ENCODE peak calls at places on chromosome 13, in ten cellular contexts. W, X, F, Z, C, J, I, Q, S and T are unnamed samples.

GRCh38 chr13:86082116-86082515 is 282.9 kb upstream of the SLITRK6 start:
- DNase-seq in W (no peak), X (no peak), F (no peak), Z (no peak), C (no peak), J (no peak), I (no peak), Q (peak; percentile 0), S (no peak), T (no peak)

GRCh38 chr13:105395041-105395440 is 1140.4 kb downstream of the EFNB2 start:
- DNase-seq in W (no peak), X (no peak), F (no peak), Z (no peak), C (no peak), J (no peak), I (no peak), Q (peak; percentile 54), S (no peak), T (no peak)

GRCh38 chr13:57409656-57410055 is 221.9 kb upstream of the PCDH17 start:
- DNase-seq in W (no peak), X (no peak), F (no peak), Z (no peak), C (no peak), J (no peak), I (no peak), Q (no peak), S (no peak), T (no peak)

GRCh38 chr13:113653264-113654174 is 4.5 kb downstream of the ATP4B start:
- DNase-seq in W (no peak), X (no peak), F (peak; percentile 64), Z (no peak), C (peak; percentile 52), J (peak; percentile 6), I (peak; percentile 43), Q (no peak), S (no peak), T (no peak)

GRCh38 chr13:98749501-98749900 is 3.0 kb downstream of the SLC15A1 start:
- DNase-seq in W (no peak), X (no peak), F (no peak), Z (no peak), C (no peak), J (no peak), I (no peak), Q (peak; percentile 85), S (no peak), T (peak; percentile 82)

GRCh38 chr13:33140161-33140560 is 123.9 kb downstream of the KL start:
- DNase-seq in W (no peak), X (no peak), F (no peak), Z (no peak), C (no peak), J (no peak), I (no peak), Q (no peak), S (no peak), T (no peak)

GRCh38 chr13:31955745-31956144 is 75.8 kb upstream of the FRY start:
- DNase-seq in W (no peak), X (no peak), F (no peak), Z (no peak), C (no peak), J (no peak), I (no peak), Q (no peak), S (no peak), T (no peak)

GRCh38 chr13:22002893-22003292 is 332.0 kb downstream of the FGF9 start:
- DNase-seq in W (no peak), X (no peak), F (no peak), Z (no peak), C (no peak), J (no peak), I (no peak), Q (no peak), S (no peak), T (no peak)

GRCh38 chr13:42041684-42042035 is 6.8 kb upstream of the DGKH start:
- DNase-seq in W (no peak), X (peak; percentile 56), F (peak; percentile 63), Z (no peak), C (no peak), J (peak; percentile 60), I (peak; percentile 86), Q (peak; percentile 59), S (no peak), T (peak; percentile 73)

GRCh38 chr13:96782186-96782585 is 212.1 kb downstream of the OXGR1 start:
- DNase-seq in W (no peak), X (no peak), F (no peak), Z (no peak), C (no peak), J (no peak), I (no peak), Q (no peak), S (no peak), T (peak; percentile 27)

GRCh38 chr13:37288057-37288720 is 182.7 kb upstream of the CSNK1A1L start:
- DNase-seq in W (no peak), X (no peak), F (no peak), Z (no peak), C (no peak), J (no peak), I (no peak), Q (no peak), S (no peak), T (no peak)

GRCh38 chr13:79382545-79383275 is 23.3 kb downstream of the RBM26 start:
- DNase-seq in W (no peak), X (no peak), F (no peak), Z (no peak), C (no peak), J (no peak), I (no peak), Q (no peak), S (no peak), T (no peak)

GRCh38 chr13:40433577-40433976 is 232.9 kb downstream of the FOXO1 start:
- DNase-seq in W (no peak), X (no peak), F (no peak), Z (no peak), C (peak; percentile 90), J (no peak), I (no peak), Q (no peak), S (no peak), T (no peak)

GRCh38 chr13:46361535-46361934 is 25.5 kb downstream of the RUBCNL start:
- DNase-seq in W (no peak), X (no peak), F (no peak), Z (no peak), C (no peak), J (no peak), I (no peak), Q (no peak), S (no peak), T (no peak)

DNA sequence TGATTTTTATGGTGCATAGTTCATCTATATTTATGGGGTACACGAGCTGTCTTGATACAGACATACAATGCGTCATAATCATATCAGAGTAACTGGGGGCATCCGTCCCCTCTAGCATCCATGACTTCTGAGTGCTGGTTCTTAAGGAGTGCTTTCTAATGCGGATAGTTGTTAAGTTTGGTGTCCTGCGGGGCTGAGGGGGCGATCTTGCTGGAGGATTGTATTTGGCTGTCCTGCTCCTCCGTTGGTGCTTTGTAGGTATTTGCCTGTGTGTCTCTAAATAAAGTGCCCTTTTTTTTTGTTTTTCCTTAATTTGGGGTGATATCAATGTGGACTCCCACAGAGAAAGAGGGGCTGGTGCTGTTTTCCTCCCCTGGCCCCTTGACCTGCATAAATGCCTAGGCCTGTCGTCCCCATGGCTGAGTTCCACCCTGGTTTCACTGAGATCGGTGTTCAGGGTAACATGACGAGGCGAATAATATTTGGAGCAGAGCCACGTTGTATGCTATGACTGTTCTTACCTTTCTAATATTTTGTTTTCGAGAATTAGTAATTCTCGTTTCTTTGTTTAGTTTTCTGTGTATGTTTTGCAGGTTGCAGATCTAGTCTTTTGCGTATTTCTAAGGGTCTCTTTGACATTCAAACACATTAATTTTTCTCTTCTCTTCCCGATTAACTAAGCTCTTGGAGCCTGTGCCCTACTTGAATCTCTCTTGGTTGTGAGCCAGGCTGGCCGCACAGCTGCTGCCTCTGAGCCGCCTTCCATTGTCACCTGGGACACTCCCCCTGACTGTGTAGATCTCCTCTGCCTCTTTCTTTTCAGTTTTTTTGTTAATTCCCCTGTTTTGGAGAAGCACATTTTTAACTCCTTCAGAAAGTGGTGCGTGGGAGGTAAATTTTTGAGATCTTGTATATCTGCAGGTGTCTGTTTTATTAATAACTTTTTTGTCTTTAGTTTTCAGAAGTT is 100.3 kb downstream of the ARHGEF7 start:
- DNase-seq in W (no peak), X (no peak), F (no peak), Z (no peak), C (no peak), J (no peak), I (no peak), Q (no peak), S (no peak), T (no peak)
- H3K36me3 ChIP-seq in W (no peaks in the 10 kb centered on the region), X (no peaks in the 10 kb centered on the region), F (peaks cover 55% of the 10 kb centered on the region), Z (no peaks in the 10 kb centered on the region), C (no peaks in the 10 kb centered on the region), J (peaks cover 5% of the 10 kb centered on the region), I (no peaks in the 10 kb centered on the region), Q (peaks cover 2% of the 10 kb centered on the region), S (no peaks in the 10 kb centered on the region), T (peaks cover 3% of the 10 kb centered on the region)

DNA sequence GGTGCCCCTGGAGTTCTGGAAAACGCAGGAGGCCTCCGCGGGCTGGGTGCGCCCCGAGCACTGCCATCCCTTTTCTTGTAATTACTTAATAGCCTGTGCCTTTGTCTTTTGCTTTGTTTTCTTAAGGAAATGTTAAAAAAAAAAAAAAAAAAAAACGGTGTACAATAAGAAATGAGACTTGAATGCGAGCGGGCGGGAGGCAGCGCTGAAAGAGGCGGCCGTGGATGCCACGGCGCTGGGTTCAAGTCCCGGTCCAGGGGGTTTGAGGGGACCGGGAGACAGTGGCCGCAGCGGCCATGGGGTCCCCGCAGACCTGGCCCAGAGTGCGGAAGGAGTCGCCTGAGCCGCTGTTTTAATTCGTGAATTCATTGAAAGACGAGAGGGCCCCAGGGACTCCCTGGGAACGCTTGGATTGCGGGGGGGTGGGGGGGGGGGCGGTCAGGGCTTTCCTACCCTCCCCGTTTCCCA is 349.1 kb upstream of the ARGLU1 start:
- DNase-seq in W (no peak), X (peak; percentile 24), F (no peak), Z (no peak), C (no peak), J (peak; percentile 52), I (no peak), Q (no peak), S (no peak), T (no peak)
- H3K4me3 ChIP-seq in W (no peak overlapping the region), X (peak overlapping the region; percentile 70), F (no peak overlapping the region), Z (peak overlapping the region; percentile 82), C (peak overlapping the region; percentile 47), J (peak overlapping the region; percentile 61), I (peak overlapping the region; percentile 45), Q (no peak overlapping the region), S (no peak overlapping the region), T (no peak overlapping the region)

GRCh38 chr13:100102042-100102441 is 13.1 kb downstream of the PCCA start:
- DNase-seq in W (no peak), X (no peak), F (peak; percentile 55), Z (no peak), C (no peak), J (no peak), I (no peak), Q (peak; percentile 22), S (no peak), T (no peak)
- H3K9me3 ChIP-seq in W (no peaks in the 10 kb centered on the region), X (no peaks in the 10 kb centered on the region), F (no peaks in the 10 kb centered on the region), Z (no peaks in the 10 kb centered on the region), C (no peaks in the 10 kb centered on the region), J (no peaks in the 10 kb centered on the region), I (no peaks in the 10 kb centered on the region), Q (no peaks in the 10 kb centered on the region), S (no peaks in the 10 kb centered on the region), T (no peaks in the 10 kb centered on the region)

DNA sequence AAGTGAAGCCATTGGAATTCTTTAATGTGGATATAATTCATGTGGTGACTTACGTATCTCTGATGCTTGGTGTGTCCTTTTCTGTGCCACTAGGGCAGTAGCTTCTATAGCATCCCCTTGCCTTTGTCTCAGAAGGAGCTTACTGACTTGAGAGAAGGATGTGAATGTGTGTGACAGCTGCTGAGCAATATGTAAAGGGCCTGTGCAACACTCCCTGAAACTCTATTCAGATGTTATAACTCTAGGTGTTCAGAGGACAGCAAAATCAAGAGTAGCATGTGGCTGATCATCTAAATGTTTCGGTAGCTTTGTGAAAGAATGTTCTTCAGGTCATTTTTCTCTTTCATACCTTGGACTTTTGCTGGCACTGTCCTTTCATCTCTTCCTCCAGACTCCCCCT is 189.5 kb downstream of the LMO7 start:
- DNase-seq in W (no peak), X (no peak), F (no peak), Z (no peak), C (no peak), J (no peak), I (no peak), Q (no peak), S (no peak), T (no peak)
- H3K36me3 ChIP-seq in W (peaks cover 1% of the 10 kb centered on the region), X (peaks cover 22% of the 10 kb centered on the region), F (peaks cover 51% of the 10 kb centered on the region), Z (peaks cover 23% of the 10 kb centered on the region), C (no peaks in the 10 kb centered on the region), J (peaks cover 11% of the 10 kb centered on the region), I (no peaks in the 10 kb centered on the region), Q (peaks cover 6% of the 10 kb centered on the region), S (no peaks in the 10 kb centered on the region), T (peaks cover 91% of the 10 kb centered on the region)